ENCODE peak calls at places on chromosomes 5 and 9, in nine cellular contexts. L, D, E, K, N, T, Z, X and O are unnamed samples.

GRCh38 chr9:101486693-101487442 is 46.8 kb upstream of the RNF20 start:
- DNase-seq in L (no peak), D (no peak), E (no peak), K (peak), N (no peak), T (peak), Z (peak), X (peak), O (no peak)

GRCh38 chr9:118209343-118209742 is 505.1 kb downstream of the TLR4 start:
- DNase-seq in L (no peak), D (no peak), E (no peak), K (peak), N (no peak), T (no peak), Z (no peak), X (no peak), O (no peak)

GRCh38 chr9:136213733-136214132 is 8.8 kb upstream of the LHX3 start:
- DNase-seq in L (no peak), D (no peak), E (no peak), K (no peak), N (no peak), T (no peak), Z (no peak), X (no peak), O (no peak)

GRCh38 chr9:13088734-13089427 is 190.6 kb downstream of the MPDZ start:
- DNase-seq in L (peak), D (peak), E (peak), K (peak), N (no peak), T (peak), Z (no peak), X (peak), O (peak)

GRCh38 chr9:116267021-116267420 is 113.4 kb downstream of the PAPPA start:
- DNase-seq in L (no peak), D (no peak), E (no peak), K (no peak), N (no peak), T (no peak), Z (no peak), X (no peak), O (no peak)

GRCh38 chr9:88678431-88678830 is 143.5 kb downstream of the NXNL2 start:
- DNase-seq in L (no peak), D (no peak), E (no peak), K (no peak), N (no peak), T (no peak), Z (no peak), X (no peak), O (no peak)

GRCh38 chr5:177494356-177495195 is 2.8 kb downstream of the PDLIM7 start:
- DNase-seq in L (peak), D (peak), E (peak), K (no peak), N (peak), T (peak), Z (peak), X (peak), O (peak)

GRCh38 chr9:137062384-137062783 is 8.0 kb downstream of the SAPCD2 start:
- DNase-seq in L (no peak), D (no peak), E (no peak), K (no peak), N (no peak), T (no peak), Z (no peak), X (no peak), O (no peak)

GRCh38 chr5:56323505-56323904 is 90.4 kb upstream of the ANKRD55 start:
- DNase-seq in L (no peak), D (peak), E (no peak), K (no peak), N (no peak), T (no peak), Z (no peak), X (peak), O (peak)

GRCh38 chr5:58469895-58470294 is 10.0 kb upstream of the PLK2 start:
- DNase-seq in L (no peak), D (no peak), E (peak), K (no peak), N (no peak), T (no peak), Z (no peak), X (no peak), O (no peak)

GRCh38 chr5:115720888-115721287 is 95.1 kb upstream of the TMED7 start:
- DNase-seq in L (no peak), D (no peak), E (no peak), K (no peak), N (no peak), T (no peak), Z (no peak), X (no peak), O (no peak)

GRCh38 chr9:20624201-20625002 is 2.1 kb upstream of the MLLT3 start:
- DNase-seq in L (peak), D (peak), E (peak), K (peak), N (no peak), T (peak), Z (no peak), X (peak), O (peak)

GRCh38 chr5:157593036-157593435 is 17.5 kb upstream of the ADAM19 start:
- DNase-seq in L (no peak), D (no peak), E (no peak), K (no peak), N (no peak), T (no peak), Z (no peak), X (no peak), O (no peak)

GRCh38 chr9:131275332-131276106 is 791 bp downstream of the FAM78A start:
- DNase-seq in L (peak), D (no peak), E (no peak), K (no peak), N (peak), T (peak), Z (no peak), X (no peak), O (no peak)

GRCh38 chr9:104993291-104993963 is 65.5 kb upstream of the ABCA1 start:
- DNase-seq in L (no peak), D (no peak), E (no peak), K (no peak), N (no peak), T (peak), Z (peak), X (no peak), O (no peak)